ENCODE peak calls at places on chromosomes 4 and X, in four cellular contexts. N is OCI-LY7, A is DND-41, L is mammary epithelial cell. F is an unnamed sample.

GRCh38 chrX:45295587-45295986 is 94.9 kb upstream of the DIPK2B start:
- DNase-seq in N (no peak), A (no peak), L (peak; percentile 46), F (no peak)

GRCh38 chr4:167868163-167868562 is 224.2 kb upstream of the ANXA10 start:
- DNase-seq in N (no peak), A (no peak), L (no peak), F (no peak)

GRCh38 chrX:72139538-72139937 is 7.8 kb upstream of the RTL5 start:
- DNase-seq in N (no peak), A (no peak), L (no peak), F (no peak)

GRCh38 chr4:120830204-120830603 is 92.3 kb downstream of the PRDM5 start:
- DNase-seq in N (no peak), A (no peak), L (no peak), F (no peak)

GRCh38 chr4:126969781-126970180 is 663.0 kb upstream of the INTU start:
- DNase-seq in N (no peak), A (no peak), L (no peak), F (no peak)

GRCh38 chr4:171281359-171281758 is 531.8 kb upstream of the GALNTL6 start:
- DNase-seq in N (no peak), A (no peak), L (no peak), F (no peak)

GRCh38 chrX:153522259-153522658 is 4.8 kb downstream of the ATP2B3 start:
- DNase-seq in N (no peak), A (no peak), L (no peak), F (no peak)

GRCh38 chr4:84403656-84404055 is 95.4 kb downstream of the NKX6-1 start:
- DNase-seq in N (no peak), A (no peak), L (peak; percentile 5), F (no peak)

GRCh38 chr4:55411621-55412020 is 15.9 kb downstream of the TMEM165 start:
- DNase-seq in N (no peak), A (no peak), L (no peak), F (peak; percentile 68)

GRCh38 chr4:80811413-80811812 is 219.1 kb upstream of the BMP3 start:
- DNase-seq in N (no peak), A (no peak), L (no peak), F (no peak)

GRCh38 chr4:2535386-2536192 is 858 bp upstream of the FAM193A start:
- DNase-seq in N (peak; percentile 84), A (peak; percentile 76), L (no peak), F (peak; percentile 17)

GRCh38 chr4:78149737-78150136 is 92.6 kb downstream of the FRAS1 start:
- DNase-seq in N (no peak), A (no peak), L (no peak), F (no peak)

GRCh38 chrX:151985955-151986354 is 11.5 kb upstream of the GABRE start:
- DNase-seq in N (no peak), A (no peak), L (peak; percentile 37), F (no peak)

GRCh38 chr4:187208641-187209040 is 485.0 kb upstream of the FAT1 start:
- DNase-seq in N (no peak), A (no peak), L (no peak), F (no peak)

GRCh38 chrX:82087699-82088098 is 885.8 kb downstream of the SH3BGRL start:
- DNase-seq in N (no peak), A (peak; percentile 29), L (no peak), F (no peak)

GRCh38 chr4:28947374-28947773 is 1772.8 kb upstream of the PCDH7 start:
- DNase-seq in N (no peak), A (no peak), L (no peak), F (no peak)

DNA sequence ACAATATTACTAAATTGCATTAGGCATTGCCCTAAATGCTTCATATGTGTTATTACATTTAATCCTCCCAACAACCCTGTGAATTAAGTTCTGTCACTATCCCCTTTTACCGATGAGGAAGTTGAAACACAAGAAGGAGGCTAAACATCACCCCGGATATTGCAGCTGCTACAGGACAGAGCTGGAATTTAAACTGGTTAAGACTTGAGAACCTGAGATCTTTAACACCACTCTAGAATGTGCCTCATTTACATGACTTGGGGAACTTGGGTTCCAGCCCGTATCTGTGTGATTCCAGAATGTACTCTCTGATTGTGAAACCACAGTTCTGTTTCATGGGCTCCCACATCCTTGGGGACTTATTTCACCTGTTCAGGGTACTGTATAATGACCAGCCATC is 165.1 kb upstream of the PPARGC1A start:
- DNase-seq in N (no peak), A (no peak), L (no peak), F (no peak)
- H2AFZ ChIP-seq in N (no peak overlapping the region), A (no peak overlapping the region), L (no peak overlapping the region), F (no peak overlapping the region)

GRCh38 chrX:107826286-107827136 is 845 bp downstream of the MID2 start:
- DNase-seq in N (no peak), A (no peak), L (peak; percentile 41), F (peak; percentile 6)
- H2AFZ ChIP-seq in N (no peak overlapping the region), A (no peak overlapping the region), L (peak overlapping the region; percentile 85), F (peak overlapping the region; percentile 71)

DNA sequence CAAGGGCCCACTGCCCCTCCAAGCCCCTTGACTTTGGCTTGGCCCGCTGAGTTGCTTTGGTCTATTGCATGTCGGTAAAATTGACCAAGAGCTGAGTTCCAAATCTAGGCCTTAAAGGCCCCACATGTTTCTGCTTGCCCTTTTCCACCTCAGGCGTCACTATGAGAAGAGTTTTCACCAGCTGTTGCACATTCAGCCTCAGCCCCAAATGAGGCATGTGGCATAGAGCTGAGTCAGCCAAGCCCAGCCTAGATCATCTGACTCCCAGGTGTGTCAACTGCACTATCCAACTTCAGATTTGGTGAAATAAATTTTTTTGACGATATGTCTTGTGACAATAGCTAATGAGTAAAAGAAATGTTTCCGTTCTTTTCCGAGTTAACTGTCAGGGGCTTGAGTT is 424.5 kb upstream of the FAM47C start:
- DNase-seq in N (no peak), A (no peak), L (no peak), F (no peak)
- H2AFZ ChIP-seq in N (no peak overlapping the region), A (no peak overlapping the region), L (no peak overlapping the region), F (no peak overlapping the region)

GRCh38 chr4:38078590-38079381 is 118.6 kb downstream of the PTTG2 start:
- DNase-seq in N (no peak), A (no peak), L (peak; percentile 74), F (no peak)
- H2AFZ ChIP-seq in N (no peak overlapping the region), A (no peak overlapping the region), L (no peak overlapping the region), F (no peak overlapping the region)

DNA sequence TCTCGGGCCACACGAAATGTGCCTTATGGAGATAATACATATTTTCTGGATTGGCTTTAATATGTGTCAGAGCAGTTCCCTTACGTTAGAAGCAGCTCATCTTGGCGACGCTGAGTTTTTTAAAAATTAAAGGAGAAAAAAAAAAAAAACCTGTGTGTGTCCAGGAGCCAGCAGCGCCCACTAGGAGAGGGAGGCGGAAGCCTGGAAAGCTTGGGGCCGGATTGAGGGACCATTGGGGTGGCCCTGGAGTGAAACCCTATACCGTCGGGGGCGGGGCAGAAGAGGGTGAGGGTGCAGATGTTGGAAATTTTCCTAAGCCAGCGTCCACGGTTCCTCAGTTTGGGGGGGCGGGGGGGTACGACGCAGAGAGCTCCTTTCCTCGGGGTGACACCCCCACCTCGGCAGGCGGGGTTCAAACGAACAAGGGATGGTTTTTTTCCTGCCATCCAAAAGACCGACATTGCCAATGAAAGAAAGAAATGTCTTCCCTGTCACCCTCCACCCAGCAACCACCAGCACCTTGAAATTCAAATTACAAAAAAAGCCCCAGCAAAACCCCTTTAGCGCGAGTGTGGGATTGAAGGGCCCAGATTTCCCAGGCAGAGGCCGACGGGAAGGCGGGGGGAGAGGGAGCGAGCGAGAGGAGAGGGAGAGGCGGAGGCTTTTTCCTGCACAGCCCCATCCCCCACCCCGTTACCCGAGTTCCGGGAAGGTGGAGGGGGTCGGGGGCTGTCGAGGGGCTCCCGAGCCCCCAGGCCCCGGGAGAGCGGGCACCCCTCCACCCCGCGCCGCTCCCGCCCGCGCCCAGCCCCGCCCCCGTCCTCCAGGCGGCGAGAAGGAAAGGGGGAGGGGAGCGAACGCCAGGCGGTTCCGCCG is 868 bp downstream of the SMARCA1 start:
- DNase-seq in N (no peak), A (no peak), L (peak; percentile 56), F (peak; percentile 21)
- H2AFZ ChIP-seq in N (no peak overlapping the region), A (no peak overlapping the region), L (peak overlapping the region; percentile 91), F (no peak overlapping the region)

GRCh38 chr4:151896880-151897279 is 136.1 kb upstream of the GATB start:
- DNase-seq in N (no peak), A (no peak), L (no peak), F (no peak)

GRCh38 chr4:151901631-151902030 is 140.8 kb upstream of the GATB start:
- DNase-seq in N (no peak), A (no peak), L (no peak), F (no peak)

GRCh38 chr4:151894246-151894645 is 133.4 kb upstream of the GATB start:
- DNase-seq in N (no peak), A (no peak), L (no peak), F (peak; percentile 96)

DNA sequence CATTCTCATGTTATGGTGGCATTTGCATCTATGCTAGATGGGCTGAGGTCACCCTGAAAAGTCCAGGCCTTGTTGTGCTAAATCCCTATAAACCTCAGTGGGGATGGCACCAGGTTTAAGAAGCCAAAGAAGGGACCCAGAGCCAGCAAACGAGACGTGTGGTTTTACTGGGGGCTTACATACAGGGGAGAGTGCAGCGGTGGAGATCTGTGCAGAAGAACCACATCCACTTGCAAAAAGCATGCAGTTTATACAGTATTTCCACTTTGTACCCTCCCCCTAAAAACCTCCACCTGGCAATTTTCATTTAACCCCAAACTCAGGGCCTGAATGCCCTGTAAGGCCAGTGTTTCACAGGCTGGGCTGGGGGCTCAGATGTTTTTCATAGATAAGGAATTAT is 134.9 kb upstream of the GATB start:
- DNase-seq in N (no peak), A (no peak), L (no peak), F (no peak)
- H2AFZ ChIP-seq in N (no peak overlapping the region), A (no peak overlapping the region), L (no peak overlapping the region), F (no peak overlapping the region)

DNA sequence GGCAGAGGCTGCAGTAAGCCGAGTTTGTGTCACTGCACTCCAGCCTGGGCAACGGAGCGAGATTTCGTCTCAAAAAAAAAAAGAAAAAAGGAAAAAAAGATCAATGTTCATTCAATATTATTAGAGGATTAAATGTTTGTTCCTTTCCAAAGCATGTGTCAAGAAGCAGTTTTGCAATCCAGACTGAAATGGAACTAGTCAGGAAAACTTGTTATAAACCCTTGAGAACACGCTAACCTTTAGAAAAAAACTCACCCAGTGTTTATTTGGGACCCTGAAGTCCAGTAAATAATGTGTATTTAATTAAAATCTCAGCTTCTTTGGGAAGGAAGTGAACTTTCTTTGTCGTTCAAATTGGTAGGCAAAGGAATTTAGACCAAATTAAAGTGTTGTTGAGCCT is 16.4 kb upstream of the PRSS12 start:
- DNase-seq in N (no peak), A (no peak), L (no peak), F (no peak)
- H2AFZ ChIP-seq in N (no peak overlapping the region), A (no peak overlapping the region), L (no peak overlapping the region), F (no peak overlapping the region)

GRCh38 chr4:129140521-129140920 is 44.6 kb downstream of the C4orf33 start:
- DNase-seq in N (no peak), A (no peak), L (no peak), F (no peak)
- H2AFZ ChIP-seq in N (no peak overlapping the region), A (no peak overlapping the region), L (no peak overlapping the region), F (no peak overlapping the region)